ENCODE peak calls at places on chromosomes 2 and 18, in ten cellular contexts. One of them, this sample, is unnamed. For H3K4me1, the result is how much of the 10 kb centered on the place peaks cover.

GRCh38 chr2:120134263-120134662 is 88.9 kb downstream of the TMEM185B start:
- DNase-seq in astrocyte: peak
- DNase-seq in HCT116: peak
- DNase-seq in tibial nerve: no peak
- DNase-seq in OCI-LY7: no peak
- DNase-seq in PC-9: peak
- DNase-seq in psoas muscle: no peak
- DNase-seq in effector memory CD4-positive, alpha-beta T cell: no peak
- DNase-seq in Panc1: no peak
- DNase-seq in naive thymus-derived CD4-positive, alpha-beta T cell: no peak
- DNase-seq in this sample: no peak

GRCh38 chr2:142769761-142770160 is 107.7 kb upstream of the KYNU start:
- DNase-seq in astrocyte: no peak
- DNase-seq in HCT116: no peak
- DNase-seq in tibial nerve: no peak
- DNase-seq in OCI-LY7: no peak
- DNase-seq in PC-9: no peak
- DNase-seq in psoas muscle: no peak
- DNase-seq in effector memory CD4-positive, alpha-beta T cell: no peak
- DNase-seq in Panc1: no peak
- DNase-seq in naive thymus-derived CD4-positive, alpha-beta T cell: no peak
- DNase-seq in this sample: no peak

GRCh38 chr2:167215595-167215994 is 327.3 kb downstream of the XIRP2 start:
- DNase-seq in astrocyte: no peak
- DNase-seq in HCT116: no peak
- DNase-seq in tibial nerve: no peak
- DNase-seq in OCI-LY7: no peak
- DNase-seq in PC-9: no peak
- DNase-seq in psoas muscle: no peak
- DNase-seq in effector memory CD4-positive, alpha-beta T cell: no peak
- DNase-seq in Panc1: no peak
- DNase-seq in naive thymus-derived CD4-positive, alpha-beta T cell: no peak
- DNase-seq in this sample: no peak

GRCh38 chr2:236309669-236310029 is 45.4 kb upstream of the ASB18 start:
- DNase-seq in astrocyte: peak
- DNase-seq in HCT116: no peak
- DNase-seq in tibial nerve: no peak
- DNase-seq in OCI-LY7: peak
- DNase-seq in PC-9: no peak
- DNase-seq in psoas muscle: no peak
- DNase-seq in effector memory CD4-positive, alpha-beta T cell: no peak
- DNase-seq in Panc1: peak
- DNase-seq in naive thymus-derived CD4-positive, alpha-beta T cell: no peak
- DNase-seq in this sample: no peak

GRCh38 chr2:54015809-54016703 is 45.3 kb upstream of the PSME4 start:
- DNase-seq in astrocyte: peak
- DNase-seq in HCT116: no peak
- DNase-seq in tibial nerve: no peak
- DNase-seq in OCI-LY7: no peak
- DNase-seq in PC-9: no peak
- DNase-seq in psoas muscle: no peak
- DNase-seq in effector memory CD4-positive, alpha-beta T cell: no peak
- DNase-seq in Panc1: peak
- DNase-seq in naive thymus-derived CD4-positive, alpha-beta T cell: no peak
- DNase-seq in this sample: no peak

GRCh38 chr18:49861659-49862058 is 48.3 kb upstream of the ACAA2 start:
- DNase-seq in astrocyte: no peak
- DNase-seq in HCT116: no peak
- DNase-seq in tibial nerve: no peak
- DNase-seq in OCI-LY7: peak
- DNase-seq in PC-9: no peak
- DNase-seq in psoas muscle: no peak
- DNase-seq in effector memory CD4-positive, alpha-beta T cell: no peak
- DNase-seq in Panc1: no peak
- DNase-seq in naive thymus-derived CD4-positive, alpha-beta T cell: peak
- DNase-seq in this sample: no peak

GRCh38 chr18:33184178-33184577 is 256.3 kb downstream of the CCDC178 start:
- DNase-seq in astrocyte: no peak
- DNase-seq in HCT116: no peak
- DNase-seq in tibial nerve: no peak
- DNase-seq in OCI-LY7: no peak
- DNase-seq in PC-9: peak
- DNase-seq in psoas muscle: no peak
- DNase-seq in effector memory CD4-positive, alpha-beta T cell: no peak
- DNase-seq in Panc1: no peak
- DNase-seq in naive thymus-derived CD4-positive, alpha-beta T cell: no peak
- DNase-seq in this sample: no peak

GRCh38 chr2:62287895-62288589 is 92.1 kb downstream of the B3GNT2 start:
- DNase-seq in astrocyte: no peak
- DNase-seq in HCT116: no peak
- DNase-seq in tibial nerve: peak
- DNase-seq in OCI-LY7: no peak
- DNase-seq in PC-9: peak
- DNase-seq in psoas muscle: peak
- DNase-seq in effector memory CD4-positive, alpha-beta T cell: peak
- DNase-seq in Panc1: peak
- DNase-seq in naive thymus-derived CD4-positive, alpha-beta T cell: no peak
- DNase-seq in this sample: peak

GRCh38 chr2:182593394-182593707 is 122.7 kb upstream of the DNAJC10 start:
- DNase-seq in astrocyte: peak
- DNase-seq in HCT116: no peak
- DNase-seq in tibial nerve: no peak
- DNase-seq in OCI-LY7: no peak
- DNase-seq in PC-9: no peak
- DNase-seq in psoas muscle: no peak
- DNase-seq in effector memory CD4-positive, alpha-beta T cell: no peak
- DNase-seq in Panc1: no peak
- DNase-seq in naive thymus-derived CD4-positive, alpha-beta T cell: no peak
- DNase-seq in this sample: no peak

GRCh38 chr18:33720133-33720532 is 142.1 kb downstream of the ASXL3 start:
- DNase-seq in astrocyte: peak
- DNase-seq in HCT116: no peak
- DNase-seq in tibial nerve: no peak
- DNase-seq in OCI-LY7: no peak
- DNase-seq in PC-9: no peak
- DNase-seq in psoas muscle: no peak
- DNase-seq in effector memory CD4-positive, alpha-beta T cell: no peak
- DNase-seq in Panc1: peak
- DNase-seq in naive thymus-derived CD4-positive, alpha-beta T cell: no peak
- DNase-seq in this sample: no peak

GRCh38 chr18:23662309-23663263 is at the start of gene ANKRD29:
- DNase-seq in astrocyte: peak
- DNase-seq in HCT116: no peak
- DNase-seq in tibial nerve: no peak
- DNase-seq in OCI-LY7: no peak
- DNase-seq in PC-9: no peak
- DNase-seq in psoas muscle: peak
- DNase-seq in effector memory CD4-positive, alpha-beta T cell: peak
- DNase-seq in Panc1: no peak
- DNase-seq in naive thymus-derived CD4-positive, alpha-beta T cell: peak
- DNase-seq in this sample: peak

GRCh38 chr2:150872919-150873772 is 385.7 kb upstream of the RND3 start:
- DNase-seq in astrocyte: no peak
- DNase-seq in HCT116: no peak
- DNase-seq in tibial nerve: no peak
- DNase-seq in OCI-LY7: no peak
- DNase-seq in PC-9: no peak
- DNase-seq in psoas muscle: no peak
- DNase-seq in effector memory CD4-positive, alpha-beta T cell: no peak
- DNase-seq in Panc1: no peak
- DNase-seq in naive thymus-derived CD4-positive, alpha-beta T cell: no peak
- DNase-seq in this sample: no peak
- H3K4me3 ChIP-seq in astrocyte: no peak
- H3K4me3 ChIP-seq in HCT116: no peak
- H3K4me3 ChIP-seq in tibial nerve: no peak
- H3K4me3 ChIP-seq in OCI-LY7: no peak
- H3K4me3 ChIP-seq in PC-9: no peak
- H3K4me3 ChIP-seq in psoas muscle: no peak
- H3K4me3 ChIP-seq in effector memory CD4-positive, alpha-beta T cell: no peak
- H3K4me3 ChIP-seq in Panc1: no peak
- H3K4me3 ChIP-seq in naive thymus-derived CD4-positive, alpha-beta T cell: no peak
- H3K4me3 ChIP-seq in this sample: no peak

GRCh38 chr2:226273440-226273839 is 526.2 kb downstream of the IRS1 start:
- DNase-seq in astrocyte: no peak
- DNase-seq in HCT116: no peak
- DNase-seq in tibial nerve: no peak
- DNase-seq in OCI-LY7: no peak
- DNase-seq in PC-9: no peak
- DNase-seq in psoas muscle: no peak
- DNase-seq in effector memory CD4-positive, alpha-beta T cell: no peak
- DNase-seq in Panc1: no peak
- DNase-seq in naive thymus-derived CD4-positive, alpha-beta T cell: no peak
- DNase-seq in this sample: no peak
- H3K4me1 ChIP-seq in astrocyte: under half
- H3K4me1 ChIP-seq in HCT116: under half
- H3K4me1 ChIP-seq in tibial nerve: under half
- H3K4me1 ChIP-seq in OCI-LY7: under half
- H3K4me1 ChIP-seq in PC-9: under half
- H3K4me1 ChIP-seq in psoas muscle: under half
- H3K4me1 ChIP-seq in effector memory CD4-positive, alpha-beta T cell: under half
- H3K4me1 ChIP-seq in Panc1: under half
- H3K4me1 ChIP-seq in naive thymus-derived CD4-positive, alpha-beta T cell: under half
- H3K4me1 ChIP-seq in this sample: under half

GRCh38 chr2:233079473-233079877 is 19.3 kb downstream of the INPP5D start:
- DNase-seq in astrocyte: no peak
- DNase-seq in HCT116: no peak
- DNase-seq in tibial nerve: no peak
- DNase-seq in OCI-LY7: peak
- DNase-seq in PC-9: no peak
- DNase-seq in psoas muscle: no peak
- DNase-seq in effector memory CD4-positive, alpha-beta T cell: peak
- DNase-seq in Panc1: no peak
- DNase-seq in naive thymus-derived CD4-positive, alpha-beta T cell: no peak
- DNase-seq in this sample: peak
- H3K27ac ChIP-seq in astrocyte: no peak
- H3K27ac ChIP-seq in HCT116: no peak
- H3K27ac ChIP-seq in tibial nerve: peak
- H3K27ac ChIP-seq in OCI-LY7: peak
- H3K27ac ChIP-seq in PC-9: no peak
- H3K27ac ChIP-seq in psoas muscle: no peak
- H3K27ac ChIP-seq in effector memory CD4-positive, alpha-beta T cell: peak
- H3K27ac ChIP-seq in Panc1: no peak
- H3K27ac ChIP-seq in naive thymus-derived CD4-positive, alpha-beta T cell: peak
- H3K27ac ChIP-seq in this sample: peak

GRCh38 chr18:34957119-34957863 is 83.9 kb upstream of the MAPRE2 start:
- DNase-seq in astrocyte: peak
- DNase-seq in HCT116: no peak
- DNase-seq in tibial nerve: no peak
- DNase-seq in OCI-LY7: no peak
- DNase-seq in PC-9: no peak
- DNase-seq in psoas muscle: no peak
- DNase-seq in effector memory CD4-positive, alpha-beta T cell: no peak
- DNase-seq in Panc1: no peak
- DNase-seq in naive thymus-derived CD4-positive, alpha-beta T cell: no peak
- DNase-seq in this sample: no peak
- H3K4me3 ChIP-seq in astrocyte: no peak
- H3K4me3 ChIP-seq in HCT116: no peak
- H3K4me3 ChIP-seq in tibial nerve: no peak
- H3K4me3 ChIP-seq in OCI-LY7: no peak
- H3K4me3 ChIP-seq in PC-9: no peak
- H3K4me3 ChIP-seq in psoas muscle: no peak
- H3K4me3 ChIP-seq in effector memory CD4-positive, alpha-beta T cell: no peak
- H3K4me3 ChIP-seq in Panc1: no peak
- H3K4me3 ChIP-seq in naive thymus-derived CD4-positive, alpha-beta T cell: no peak
- H3K4me3 ChIP-seq in this sample: no peak

GRCh38 chr18:12840382-12840781 is 43.7 kb downstream of the PTPN2 start:
- DNase-seq in astrocyte: no peak
- DNase-seq in HCT116: no peak
- DNase-seq in tibial nerve: no peak
- DNase-seq in OCI-LY7: no peak
- DNase-seq in PC-9: no peak
- DNase-seq in psoas muscle: no peak
- DNase-seq in effector memory CD4-positive, alpha-beta T cell: no peak
- DNase-seq in Panc1: no peak
- DNase-seq in naive thymus-derived CD4-positive, alpha-beta T cell: no peak
- DNase-seq in this sample: no peak

GRCh38 chr18:12838178-12838634 is 45.8 kb downstream of the PTPN2 start:
- DNase-seq in astrocyte: peak
- DNase-seq in HCT116: no peak
- DNase-seq in tibial nerve: peak
- DNase-seq in OCI-LY7: peak
- DNase-seq in PC-9: peak
- DNase-seq in psoas muscle: peak
- DNase-seq in effector memory CD4-positive, alpha-beta T cell: no peak
- DNase-seq in Panc1: no peak
- DNase-seq in naive thymus-derived CD4-positive, alpha-beta T cell: no peak
- DNase-seq in this sample: no peak

GRCh38 chr18:12839526-12840196 is 44.4 kb downstream of the PTPN2 start:
- DNase-seq in astrocyte: peak
- DNase-seq in HCT116: no peak
- DNase-seq in tibial nerve: no peak
- DNase-seq in OCI-LY7: peak
- DNase-seq in PC-9: no peak
- DNase-seq in psoas muscle: no peak
- DNase-seq in effector memory CD4-positive, alpha-beta T cell: no peak
- DNase-seq in Panc1: no peak
- DNase-seq in naive thymus-derived CD4-positive, alpha-beta T cell: peak
- DNase-seq in this sample: no peak

GRCh38 chr18:12837747-12838146 is 46.3 kb downstream of the PTPN2 start:
- DNase-seq in astrocyte: peak
- DNase-seq in HCT116: no peak
- DNase-seq in tibial nerve: no peak
- DNase-seq in OCI-LY7: no peak
- DNase-seq in PC-9: peak
- DNase-seq in psoas muscle: no peak
- DNase-seq in effector memory CD4-positive, alpha-beta T cell: no peak
- DNase-seq in Panc1: no peak
- DNase-seq in naive thymus-derived CD4-positive, alpha-beta T cell: no peak
- DNase-seq in this sample: no peak

DNA sequence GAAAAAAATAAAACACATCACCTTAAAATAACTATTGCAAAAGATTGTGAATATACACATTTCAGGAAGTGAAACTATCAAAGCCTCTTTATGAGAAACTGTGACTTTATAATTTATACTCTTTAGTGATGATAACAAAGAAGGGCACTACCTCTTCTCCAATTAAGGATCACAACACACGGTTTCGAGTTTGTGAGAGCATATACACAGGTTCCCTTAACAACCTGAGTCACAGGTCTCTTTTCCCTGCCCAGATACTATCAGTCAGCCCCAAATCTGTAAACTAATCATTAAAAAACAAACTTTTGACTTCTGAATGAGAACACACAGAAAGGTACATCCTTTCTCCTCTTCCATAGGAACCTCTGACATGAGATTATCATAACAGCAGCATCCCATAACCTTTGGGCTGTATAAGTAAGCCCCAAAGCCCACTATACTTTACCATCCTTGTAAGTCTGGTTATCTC is 44.9 kb downstream of the PTPN2 start:
- DNase-seq in astrocyte: no peak
- DNase-seq in HCT116: no peak
- DNase-seq in tibial nerve: no peak
- DNase-seq in OCI-LY7: peak
- DNase-seq in PC-9: peak
- DNase-seq in psoas muscle: no peak
- DNase-seq in effector memory CD4-positive, alpha-beta T cell: no peak
- DNase-seq in Panc1: no peak
- DNase-seq in naive thymus-derived CD4-positive, alpha-beta T cell: peak
- DNase-seq in this sample: no peak
- H3K4me1 ChIP-seq in astrocyte: under half
- H3K4me1 ChIP-seq in HCT116: under half
- H3K4me1 ChIP-seq in tibial nerve: under half
- H3K4me1 ChIP-seq in OCI-LY7: under half
- H3K4me1 ChIP-seq in PC-9: half or more
- H3K4me1 ChIP-seq in psoas muscle: under half
- H3K4me1 ChIP-seq in effector memory CD4-positive, alpha-beta T cell: under half
- H3K4me1 ChIP-seq in Panc1: under half
- H3K4me1 ChIP-seq in naive thymus-derived CD4-positive, alpha-beta T cell: under half
- H3K4me1 ChIP-seq in this sample: under half